ENCODE peak calls at places on chromosomes 6 and 20, in ten cellular contexts. P is kidney glomerular epithelial cell; Z is SK-N-DZ; Y is activated CD4-positive, alpha-beta T cell treated with anti-CD3 and anti-CD28 coated beads for 4 hours; O is stomach; R is mesothelial cell of epicardium; K is IMR-90; W is stimulated activated CD8-positive, alpha-beta memory T cell treated with anti-CD3 and anti-CD28 coated beads, Interleukin-2, amount 100 ng/mL, for 1 hour; N is Peyer's patch; G is posterior cingulate gyrus. M is an unnamed sample.
A peak's percentile ranks its signal among the peaks of the same experiment; 100 is the strongest.

GRCh38 chr20:62711703-62712101 is 3.1 kb downstream of the NTSR1 start:
- DNase-seq in P (no peak), Z (peak; percentile 55), Y (no peak), O (peak; percentile 43), R (no peak), K (no peak), W (no peak), N (no peak), G (no peak), M (no peak)

GRCh38 chr6:20840675-20841074 is 306.4 kb downstream of the CDKAL1 start:
- DNase-seq in P (no peak), Z (no peak), Y (no peak), O (no peak), R (no peak), K (peak; percentile 65), W (no peak), N (no peak), G (no peak), M (no peak)

GRCh38 chr20:37356387-37356786 is 10.4 kb downstream of the SRC start:
- DNase-seq in P (no peak), Z (no peak), Y (no peak), O (peak; percentile 76), R (no peak), K (no peak), W (no peak), N (peak; percentile 65), G (peak; percentile 55), M (no peak)

GRCh38 chr6:90284236-90284744 is 12.4 kb downstream of the BACH2 start:
- DNase-seq in P (peak; percentile 97), Z (no peak), Y (peak; percentile 64), O (no peak), R (no peak), K (peak; percentile 95), W (peak; percentile 23), N (no peak), G (no peak), M (peak; percentile 75)

GRCh38 chr20:31654534-31654933 is 16.8 kb downstream of the COX4I2 start:
- DNase-seq in P (no peak), Z (no peak), Y (no peak), O (no peak), R (no peak), K (no peak), W (no peak), N (no peak), G (no peak), M (no peak)

GRCh38 chr6:15352229-15352628 is 106.4 kb downstream of the JARID2 start:
- DNase-seq in P (no peak), Z (no peak), Y (no peak), O (no peak), R (no peak), K (no peak), W (no peak), N (no peak), G (no peak), M (no peak)

GRCh38 chr6:162387723-162388382 is 339.7 kb downstream of the PRKN start:
- DNase-seq in P (no peak), Z (no peak), Y (no peak), O (no peak), R (no peak), K (no peak), W (no peak), N (no peak), G (no peak), M (no peak)

GRCh38 chr6:55250400-55250799 is 76.1 kb downstream of the HCRTR2 start:
- DNase-seq in P (no peak), Z (no peak), Y (no peak), O (no peak), R (no peak), K (no peak), W (no peak), N (no peak), G (no peak), M (no peak)

GRCh38 chr6:106444777-106445507 is 84.4 kb downstream of the CRYBG1 start:
- DNase-seq in P (peak; percentile 67), Z (peak; percentile 63), Y (no peak), O (no peak), R (no peak), K (peak; percentile 69), W (no peak), N (no peak), G (no peak), M (peak; percentile 65)

GRCh38 chr6:125781307-125781868 is 9.4 kb upstream of the NCOA7 start:
- DNase-seq in P (no peak), Z (peak; percentile 63), Y (peak; percentile 68), O (peak; percentile 45), R (no peak), K (peak; percentile 47), W (no peak), N (peak; percentile 82), G (no peak), M (peak; percentile 18)

GRCh38 chr20:1652960-1653359 is 4.6 kb downstream of the SIRPG start:
- DNase-seq in P (no peak), Z (no peak), Y (no peak), O (no peak), R (no peak), K (no peak), W (no peak), N (no peak), G (no peak), M (no peak)

GRCh38 chr6:147561742-147562141 is 53.3 kb downstream of the SAMD5 start:
- DNase-seq in P (no peak), Z (no peak), Y (no peak), O (no peak), R (no peak), K (no peak), W (no peak), N (no peak), G (no peak), M (no peak)

GRCh38 chr6:129309154-129309553 is 400.8 kb downstream of the ARHGAP18 start:
- DNase-seq in P (no peak), Z (no peak), Y (no peak), O (no peak), R (no peak), K (no peak), W (no peak), N (no peak), G (no peak), M (no peak)

GRCh38 chr6:99402458-99402857 is 8.5 kb upstream of the COQ3 start:
- DNase-seq in P (no peak), Z (no peak), Y (no peak), O (no peak), R (no peak), K (no peak), W (no peak), N (no peak), G (no peak), M (no peak)

GRCh38 chr6:89269981-89270380 is 45.1 kb downstream of the GABRR2 start:
- DNase-seq in P (no peak), Z (no peak), Y (no peak), O (no peak), R (peak; percentile 16), K (no peak), W (no peak), N (no peak), G (no peak), M (no peak)

GRCh38 chr6:28489366-28490190 is 26.0 kb downstream of the GPX6 start:
- DNase-seq in P (peak; percentile 22), Z (no peak), Y (peak; percentile 29), O (peak; percentile 28), R (peak; percentile 70), K (peak; percentile 74), W (peak; percentile 4), N (peak; percentile 62), G (peak; percentile 78), M (peak; percentile 39)

M was measured in RCC 7860.